ENCODE peak calls at places on chromosomes 3 and 15, in four cellular contexts. A, I, G and T are unnamed samples.

GRCh38 chr3:87987952-87988351 is 70.9 kb downstream of the CGGBP1 start:
- DNase-seq in A (no peak), I (no peak), G (no peak), T (no peak)

GRCh38 chr3:128390867-128391266 is 75.8 kb downstream of the DNAJB8 start:
- DNase-seq in A (no peak), I (no peak), G (no peak), T (no peak)

GRCh38 chr15:57881361-57881760 is 174.8 kb downstream of the POLR2M start:
- DNase-seq in A (no peak), I (no peak), G (no peak), T (no peak)

GRCh38 chr15:62896969-62897486 is 145.5 kb upstream of the TPM1 start:
- DNase-seq in A (no peak), I (no peak), G (no peak), T (peak; percentile 92)

GRCh38 chr15:51269496-51269895 is 68.9 kb downstream of the CYP19A1 start:
- DNase-seq in A (no peak), I (no peak), G (no peak), T (no peak)

GRCh38 chr3:113834983-113835382 is 3.6 kb upstream of the GRAMD1C start:
- DNase-seq in A (no peak), I (no peak), G (no peak), T (no peak)

GRCh38 chr15:95125803-95126202 is 894.4 kb downstream of the MCTP2 start:
- DNase-seq in A (no peak), I (no peak), G (no peak), T (no peak)

GRCh38 chr15:91099616-91100560 is at the start of gene SV2B:
- DNase-seq in A (peak; percentile 52), I (peak; percentile 53), G (peak; percentile 37), T (peak; percentile 61)

GRCh38 chr3:136586580-136586979 is 165.6 kb downstream of the STAG1 start:
- DNase-seq in A (no peak), I (no peak), G (no peak), T (no peak)

GRCh38 chr3:99536555-99537314 is 101.7 kb upstream of the COL8A1 start:
- DNase-seq in A (no peak), I (no peak), G (no peak), T (no peak)

GRCh38 chr3:119304201-119304713 is 10.1 kb downstream of the ARHGAP31 start:
- DNase-seq in A (no peak), I (no peak), G (no peak), T (no peak)

GRCh38 chr3:8970971-8971589 is 7.8 kb upstream of the RAD18 start:
- DNase-seq in A (peak; percentile 73), I (peak; percentile 68), G (peak; percentile 59), T (no peak)

GRCh38 chr3:50268703-50269451 is at the start of gene SEMA3B:
- DNase-seq in A (no peak), I (no peak), G (no peak), T (peak; percentile 68)

GRCh38 chr3:157294444-157294843 is 134.5 kb upstream of the CCNL1 start:
- DNase-seq in A (no peak), I (no peak), G (no peak), T (no peak)

GRCh38 chr3:144127014-144127413 is 155.4 kb downstream of the DIPK2A start:
- DNase-seq in A (no peak), I (no peak), G (no peak), T (no peak)

GRCh38 chr3:129577356-129577755 is 29.1 kb downstream of the PLXND1 start:
- DNase-seq in A (no peak), I (no peak), G (no peak), T (peak; percentile 87)

GRCh38 chr3:96966181-96966929 is 152.0 kb downstream of the EPHA6 start:
- DNase-seq in A (no peak), I (no peak), G (no peak), T (no peak)

GRCh38 chr15:63501256-63502089 is 2.9 kb upstream of the USP3 start:
- DNase-seq in A (no peak), I (peak; percentile 33), G (no peak), T (peak; percentile 89)

GRCh38 chr3:105564546-105565288 is 198.0 kb downstream of the ALCAM start:
- DNase-seq in A (no peak), I (no peak), G (no peak), T (no peak)